ENCODE peak calls at places on chromosomes 6 and 20, in eight cellular contexts. D is right cardiac atrium; Z is mesenchymal stem cell; O is gastrocnemius medialis; H is CD4-positive, CD25-positive, alpha-beta regulatory T cell; V is choroid plexus epithelial cell; A is GM23338; K is heart right ventricle. L is an unnamed sample.

GRCh38 chr20:573414-574296 is 30.1 kb upstream of the CSNK2A1 start:
- DNase-seq in D (no peak), Z (no peak), O (no peak), H (no peak), V (no peak), A (no peak), K (no peak), L (no peak)

GRCh38 chr6:31844507-31844906 is 17.0 kb downstream of the HSPA1B start:
- DNase-seq in D (peak; percentile 0), Z (no peak), O (no peak), H (no peak), V (no peak), A (no peak), K (no peak), L (no peak)

GRCh38 chr6:156347251-156348049 is 429.7 kb upstream of the ARID1B start:
- DNase-seq in D (no peak), Z (no peak), O (no peak), H (no peak), V (peak; percentile 2), A (no peak), K (no peak), L (no peak)

GRCh38 chr20:63005240-63005861 is 1.4 kb downstream of the BHLHE23 start:
- DNase-seq in D (peak; percentile 44), Z (no peak), O (no peak), H (no peak), V (no peak), A (peak; percentile 54), K (no peak), L (no peak)

GRCh38 chr6:45881705-45882435 is 133.8 kb downstream of the CLIC5 start:
- DNase-seq in D (no peak), Z (peak; percentile 4), O (no peak), H (no peak), V (no peak), A (no peak), K (no peak), L (no peak)

GRCh38 chr20:58899518-58899917 is 47.0 kb downstream of the GNAS start:
- DNase-seq in D (no peak), Z (no peak), O (no peak), H (no peak), V (no peak), A (no peak), K (no peak), L (no peak)

GRCh38 chr20:57665589-57665971 is 44.2 kb downstream of the PMEPA1 start:
- DNase-seq in D (peak; percentile 15), Z (no peak), O (no peak), H (no peak), V (no peak), A (no peak), K (no peak), L (no peak)

GRCh38 chr6:14283600-14284235 is 166.1 kb downstream of the CD83 start:
- DNase-seq in D (no peak), Z (peak; percentile 4), O (no peak), H (no peak), V (no peak), A (peak; percentile 41), K (peak; percentile 28), L (no peak)

GRCh38 chr6:165660881-165661415 is 2.1 kb downstream of the PDE10A start:
- DNase-seq in D (peak; percentile 62), Z (no peak), O (no peak), H (no peak), V (no peak), A (no peak), K (no peak), L (no peak)

GRCh38 chr6:165659945-165660862 is 2.8 kb downstream of the PDE10A start:
- DNase-seq in D (peak; percentile 74), Z (peak; percentile 40), O (no peak), H (no peak), V (no peak), A (peak; percentile 75), K (peak; percentile 44), L (no peak)

GRCh38 chr6:165662671-165663282 is at the start of gene PDE10A:
- DNase-seq in D (peak; percentile 87), Z (peak; percentile 54), O (no peak), H (no peak), V (peak; percentile 76), A (peak; percentile 63), K (peak; percentile 79), L (no peak)

GRCh38 chr6:165662041-165662491 is 975 bp downstream of the PDE10A start:
- DNase-seq in D (peak; percentile 71), Z (peak; percentile 46), O (no peak), H (no peak), V (peak; percentile 52), A (peak; percentile 53), K (peak; percentile 61), L (no peak)

GRCh38 chr6:165661416-165662001 is 1.5 kb downstream of the PDE10A start:
- DNase-seq in D (peak; percentile 63), Z (peak; percentile 35), O (no peak), H (no peak), V (peak; percentile 47), A (no peak), K (peak; percentile 30), L (no peak)
- H3K4me3 ChIP-seq in D (peak overlapping the region; percentile 74), Z (peak overlapping the region; percentile 73), O (peak overlapping the region; percentile 62), H (no peak overlapping the region), V (peak overlapping the region; percentile 77), A (peak overlapping the region; percentile 71), K (peak overlapping the region; percentile 88), L (no peak overlapping the region)

DNA sequence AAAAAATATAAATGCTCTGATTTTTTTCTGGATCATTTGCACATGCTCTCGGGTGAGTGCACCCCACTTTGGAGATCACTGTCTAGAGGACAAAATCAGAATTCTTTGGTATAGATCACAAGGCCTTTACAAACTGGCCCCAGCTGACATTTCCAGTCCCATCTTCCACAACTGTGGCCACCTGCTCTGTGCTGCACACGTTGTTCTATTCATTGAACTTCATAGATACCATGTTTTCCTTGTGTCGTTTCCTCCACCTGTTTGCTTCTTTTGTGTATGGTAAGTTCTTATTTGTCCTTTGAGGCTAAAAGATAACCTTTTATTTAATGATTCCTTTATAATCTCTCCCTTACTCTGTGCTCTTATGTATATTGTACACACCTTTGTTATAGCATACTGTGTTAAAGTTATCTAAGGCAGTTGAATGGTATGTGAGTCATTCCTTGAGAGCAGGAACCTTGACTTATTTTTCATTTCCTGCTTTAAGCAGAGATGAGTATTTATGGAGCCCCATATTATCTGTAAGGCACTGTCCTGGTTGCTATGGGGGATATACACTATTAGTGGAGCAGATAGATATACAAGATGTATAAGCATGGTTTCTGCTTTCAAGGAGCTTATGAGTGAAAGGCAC is 12.0 kb upstream of the SLC17A5 start:
- DNase-seq in D (no peak), Z (peak; percentile 18), O (no peak), H (no peak), V (peak; percentile 28), A (no peak), K (no peak), L (no peak)
- H3K4me3 ChIP-seq in D (no peak overlapping the region), Z (no peak overlapping the region), O (no peak overlapping the region), H (no peak overlapping the region), V (no peak overlapping the region), A (no peak overlapping the region), K (no peak overlapping the region), L (no peak overlapping the region)

GRCh38 chr6:68642977-68643376 is 7.9 kb downstream of the ADGRB3 start:
- DNase-seq in D (no peak), Z (no peak), O (no peak), H (no peak), V (no peak), A (no peak), K (no peak), L (no peak)

GRCh38 chr6:68639826-68640505 is 4.9 kb downstream of the ADGRB3 start:
- DNase-seq in D (no peak), Z (peak; percentile 39), O (no peak), H (no peak), V (no peak), A (peak; percentile 26), K (no peak), L (no peak)

GRCh38 chr6:68640506-68640875 is 5.4 kb downstream of the ADGRB3 start:
- DNase-seq in D (no peak), Z (no peak), O (no peak), H (no peak), V (no peak), A (no peak), K (no peak), L (no peak)

GRCh38 chr6:68642081-68642480 is 7.0 kb downstream of the ADGRB3 start:
- DNase-seq in D (no peak), Z (no peak), O (no peak), H (no peak), V (no peak), A (no peak), K (no peak), L (no peak)

DNA sequence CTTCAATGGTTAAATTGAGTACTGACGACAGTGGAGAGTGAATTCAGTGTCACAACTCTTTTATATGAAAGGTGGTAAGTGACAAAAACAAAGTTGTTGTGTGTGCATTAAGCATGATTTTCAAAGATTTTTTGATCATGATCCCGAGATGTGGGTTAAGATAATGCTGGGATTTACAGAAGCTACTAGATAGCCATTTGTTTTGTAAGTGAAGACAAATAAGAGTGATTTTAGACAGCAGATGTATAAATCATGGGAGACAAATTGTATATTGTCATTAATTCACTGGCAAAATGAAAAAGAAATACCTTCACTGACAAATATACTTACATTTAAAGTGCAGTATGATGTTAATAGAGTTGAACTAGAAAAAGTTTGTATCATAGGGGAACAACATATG is 6.1 kb downstream of the ADGRB3 start:
- DNase-seq in D (no peak), Z (no peak), O (no peak), H (no peak), V (no peak), A (no peak), K (no peak), L (no peak)
- H3K4me3 ChIP-seq in D (no peak overlapping the region), Z (no peak overlapping the region), O (no peak overlapping the region), H (no peak overlapping the region), V (no peak overlapping the region), A (peak overlapping the region; percentile 74), K (no peak overlapping the region), L (no peak overlapping the region)

GRCh38 chr20:10667077-10667401 is 6.8 kb downstream of the JAG1 start:
- DNase-seq in D (peak; percentile 91), Z (no peak), O (no peak), H (no peak), V (no peak), A (no peak), K (peak; percentile 60), L (no peak)

GRCh38 chr20:10670521-10671220 is 3.1 kb downstream of the JAG1 start:
- DNase-seq in D (no peak), Z (peak; percentile 29), O (no peak), H (no peak), V (peak; percentile 66), A (no peak), K (no peak), L (no peak)

GRCh38 chr20:10667560-10668167 is 6.1 kb downstream of the JAG1 start:
- DNase-seq in D (no peak), Z (no peak), O (no peak), H (no peak), V (no peak), A (no peak), K (no peak), L (no peak)

GRCh38 chr20:10669843-10670446 is 3.9 kb downstream of the JAG1 start:
- DNase-seq in D (no peak), Z (no peak), O (no peak), H (no peak), V (no peak), A (no peak), K (no peak), L (no peak)

DNA sequence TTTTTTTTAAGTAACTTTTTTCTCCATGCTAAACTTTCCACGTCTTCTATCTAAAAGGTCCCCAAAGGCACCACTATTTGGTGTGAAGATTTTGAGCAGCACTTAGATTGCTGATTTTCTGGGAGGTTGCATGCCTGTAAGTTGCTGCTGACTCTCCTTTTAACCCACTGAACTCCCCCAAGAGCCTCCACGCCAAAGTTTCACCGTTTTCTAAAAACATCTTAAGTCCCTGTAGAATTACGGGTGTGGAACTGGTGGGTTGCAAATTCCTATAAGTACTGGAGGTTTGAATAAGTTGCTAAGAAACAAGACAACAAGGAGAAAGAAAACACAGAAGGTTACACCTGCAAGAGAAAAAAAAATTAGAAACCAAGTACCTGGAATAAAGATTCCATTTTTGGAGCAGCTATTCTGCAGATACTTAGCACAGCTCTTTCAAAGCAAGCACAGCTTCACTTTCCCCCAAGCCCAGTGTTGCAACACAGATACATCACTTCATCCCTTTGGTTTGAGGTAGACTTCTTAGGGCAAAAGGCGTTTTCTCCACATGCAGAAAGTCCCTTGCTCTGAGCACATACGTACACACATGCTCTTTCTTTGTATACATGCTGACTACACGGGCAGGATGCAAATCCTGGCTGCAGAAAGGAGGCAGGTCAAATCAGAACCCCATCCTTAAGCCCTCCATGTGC is 5.0 kb downstream of the JAG1 start:
- DNase-seq in D (no peak), Z (no peak), O (no peak), H (no peak), V (no peak), A (no peak), K (no peak), L (no peak)
- H3K4me3 ChIP-seq in D (no peak overlapping the region), Z (no peak overlapping the region), O (peak overlapping the region; percentile 81), H (no peak overlapping the region), V (no peak overlapping the region), A (no peak overlapping the region), K (peak overlapping the region; percentile 84), L (no peak overlapping the region)

L was measured in HFF-Myc.